ENCODE peak calls at places on chromosomes 16 and 17, in five cellular contexts. R, Y, P, E and B are unnamed samples.

GRCh38 chr17:40121886-40122465 is at the start of gene MSL1:
- DNase-seq in R (peak; percentile 92), Y (peak; percentile 88), P (peak; percentile 76), E (no peak), B (peak; percentile 94)

GRCh38 chr16:1680361-1680760 is 2.3 kb downstream of the JPT2 start:
- DNase-seq in R (no peak), Y (no peak), P (no peak), E (no peak), B (no peak)

GRCh38 chr16:19882641-19883040 is 2.0 kb downstream of the GPRC5B start:
- DNase-seq in R (no peak), Y (no peak), P (no peak), E (no peak), B (no peak)

GRCh38 chr16:47586121-47586520 is 125.0 kb downstream of the PHKB start:
- DNase-seq in R (no peak), Y (no peak), P (no peak), E (no peak), B (no peak)

GRCh38 chr17:62064029-62064790 is 868 bp downstream of the MED13 start:
- DNase-seq in R (no peak), Y (peak; percentile 32), P (no peak), E (no peak), B (no peak)

GRCh38 chr17:77126519-77126918 is 14.2 kb upstream of the SEC14L1 start:
- DNase-seq in R (no peak), Y (no peak), P (peak; percentile 92), E (no peak), B (no peak)

GRCh38 chr16:56747486-56748045 is 17.6 kb downstream of the NUP93 start:
- DNase-seq in R (no peak), Y (no peak), P (no peak), E (no peak), B (no peak)

GRCh38 chr16:46911038-46911437 is 26.9 kb downstream of the GPT2 start:
- DNase-seq in R (no peak), Y (no peak), P (no peak), E (no peak), B (no peak)

GRCh38 chr16:17133851-17134250 is 336.9 kb downstream of the XYLT1 start:
- DNase-seq in R (no peak), Y (no peak), P (no peak), E (no peak), B (no peak)

GRCh38 chr16:86396918-86397317 is 113.4 kb upstream of the FOXF1 start:
- DNase-seq in R (no peak), Y (peak; percentile 75), P (no peak), E (peak; percentile 88), B (no peak)

GRCh38 chr17:16091773-16092172 is 92.1 kb downstream of the TTC19 start:
- DNase-seq in R (no peak), Y (peak; percentile 6), P (no peak), E (no peak), B (no peak)
- TF ChIP-seq CTCF in R (no peak), Y (no peak), P (no peak), E (no peak), B (no peak)

DNA sequence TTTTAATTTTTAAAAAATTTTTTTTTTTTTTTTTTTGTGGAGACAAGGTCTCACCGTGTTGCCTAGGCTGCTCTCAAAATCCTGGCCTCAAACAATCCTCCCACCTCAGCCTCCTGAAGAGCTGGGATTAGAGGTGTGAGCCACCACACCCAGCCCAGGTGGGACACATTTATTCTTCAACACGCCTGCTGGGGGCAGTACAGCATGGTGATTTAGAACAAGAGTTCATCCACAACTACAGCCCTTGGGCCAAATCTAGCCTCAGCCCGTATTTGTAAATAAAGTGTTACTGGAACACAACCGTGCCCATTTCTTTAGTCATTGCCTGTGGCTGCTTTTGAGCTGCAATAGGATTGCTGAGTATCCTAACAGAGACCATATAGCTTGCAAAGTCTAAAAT is 92.8 kb downstream of the KATNIP start:
- DNase-seq in R (no peak), Y (peak; percentile 39), P (no peak), E (no peak), B (no peak)
- TF ChIP-seq CTCF in R (no peak), Y (peak; percentile 20), P (peak; percentile 9), E (no peak), B (peak; percentile 61)

GRCh38 chr16:50066482-50067289 is 916 bp downstream of the HEATR3 start:
- DNase-seq in R (no peak), Y (no peak), P (no peak), E (no peak), B (no peak)
- TF ChIP-seq CTCF in R (no peak), Y (no peak), P (no peak), E (no peak), B (peak; percentile 24)

DNA sequence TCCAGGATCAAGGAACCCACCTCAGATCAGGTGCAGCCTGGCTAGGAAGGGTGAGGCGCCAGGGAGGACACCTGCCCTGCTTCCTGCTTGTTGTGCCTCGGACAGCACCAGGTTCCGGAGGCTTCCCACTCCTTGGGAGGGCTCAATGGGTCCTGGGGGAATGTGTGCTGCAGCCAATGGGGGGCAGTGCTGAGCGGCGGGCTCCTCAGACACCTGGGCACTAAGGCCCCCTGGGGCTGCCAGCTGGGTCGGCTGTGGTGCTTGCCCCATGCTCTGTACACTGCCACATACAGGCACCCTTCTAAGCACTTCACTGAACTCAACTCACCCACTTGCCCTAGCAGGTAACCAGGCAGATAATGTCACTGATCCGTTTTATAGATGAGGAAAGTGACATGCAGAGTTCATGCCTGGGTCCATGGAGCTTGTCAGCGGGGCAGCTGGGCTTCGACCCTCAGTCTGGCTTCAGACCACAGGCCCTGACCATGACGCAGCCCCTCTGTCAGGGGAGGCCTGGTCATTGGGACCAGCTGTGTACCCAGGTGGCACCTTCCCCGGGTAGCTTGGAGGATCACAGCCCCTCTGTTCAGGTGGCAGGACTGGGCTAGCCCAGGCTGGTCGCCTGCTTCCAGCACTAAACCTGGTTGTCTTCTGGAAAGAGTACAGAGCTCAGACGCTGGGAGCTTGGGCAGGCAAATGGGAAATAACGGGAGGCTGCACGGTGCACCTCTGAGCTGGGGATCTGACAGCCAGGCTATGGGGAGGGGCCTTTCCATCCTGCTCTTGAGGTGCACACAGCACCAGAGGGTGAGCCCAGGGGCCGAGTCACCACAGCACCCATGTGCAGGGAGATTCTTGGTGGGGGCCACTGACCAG is 8.2 kb downstream of the FN3K start:
- DNase-seq in R (no peak), Y (no peak), P (no peak), E (no peak), B (no peak)
- TF ChIP-seq CTCF in R (no peak), Y (no peak), P (no peak), E (no peak), B (no peak)

DNA sequence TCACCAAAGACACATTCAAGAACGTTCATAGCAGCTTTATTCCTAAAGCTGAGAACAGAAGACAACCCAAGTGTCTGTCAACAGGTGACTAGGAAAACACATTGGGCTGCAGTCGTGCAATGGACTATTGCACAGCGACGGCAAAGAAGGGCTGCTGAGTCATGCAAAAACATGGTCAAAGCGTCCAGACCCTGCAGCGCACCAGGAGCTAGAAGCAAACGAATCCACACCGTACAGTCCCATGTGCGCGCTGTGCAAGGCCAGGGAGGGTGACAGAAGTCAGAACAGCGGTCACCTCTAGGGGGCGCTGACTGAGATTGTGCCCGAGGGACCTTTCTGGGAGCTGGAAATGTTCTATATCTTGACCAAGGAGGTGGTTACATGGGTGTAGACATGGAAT is 266.4 kb downstream of the MAF start:
- DNase-seq in R (no peak), Y (no peak), P (no peak), E (no peak), B (no peak)
- TF ChIP-seq CTCF in R (no peak), Y (no peak), P (peak; percentile 30), E (no peak), B (peak; percentile 68)

GRCh38 chr16:52512297-52512987 is 34.5 kb downstream of the TOX3 start:
- DNase-seq in R (no peak), Y (no peak), P (no peak), E (no peak), B (no peak)
- TF ChIP-seq CTCF in R (no peak), Y (no peak), P (no peak), E (no peak), B (no peak)

GRCh38 chr16:3266873-3267537 is 10.6 kb upstream of the MEFV start:
- DNase-seq in R (peak; percentile 74), Y (peak; percentile 72), P (no peak), E (no peak), B (no peak)
- TF ChIP-seq CTCF in R (peak; percentile 54), Y (peak; percentile 59), P (peak; percentile 65), E (peak; percentile 55), B (peak; percentile 70)

GRCh38 chr17:29076722-29077121 is 33.8 kb downstream of the PIPOX start:
- DNase-seq in R (no peak), Y (no peak), P (no peak), E (no peak), B (no peak)
- TF ChIP-seq CTCF in R (no peak), Y (no peak), P (no peak), E (no peak), B (no peak)